ENCODE peak calls at places on chromosome 18, in seven cellular contexts. E is AG04450, Z is fibroblast of lung, O is heart left ventricle, T is endodermal cell, M is mammary epithelial cell, A is colonic mucosa. F is an unnamed sample. For H3K9me3, the result is how much of the 10 kb centered on the place peaks cover.

GRCh38 chr18:76771132-76771824 is 51.1 kb upstream of the ZNF236 start:
- DNase-seq in E (no peak), Z (no peak), O (no peak), T (no peak), M (no peak), A (no peak), F (no peak)

GRCh38 chr18:57998461-57998860 is 45.6 kb upstream of the NEDD4L start:
- DNase-seq in E (no peak), Z (no peak), O (no peak), T (no peak), M (peak), A (no peak), F (no peak)

GRCh38 chr18:78898066-78898465 is 81.6 kb upstream of the SALL3 start:
- DNase-seq in E (no peak), Z (no peak), O (no peak), T (no peak), M (no peak), A (no peak), F (no peak)

GRCh38 chr18:47975701-47976100 is 45.2 kb upstream of the SMAD2 start:
- DNase-seq in E (no peak), Z (no peak), O (no peak), T (no peak), M (no peak), A (no peak), F (no peak)

GRCh38 chr18:8460748-8461147 is 148.5 kb upstream of the RAB12 start:
- DNase-seq in E (no peak), Z (no peak), O (no peak), T (no peak), M (peak), A (no peak), F (no peak)

GRCh38 chr18:48778344-48779011 is 172.3 kb downstream of the SMAD7 start:
- DNase-seq in E (no peak), Z (no peak), O (no peak), T (no peak), M (no peak), A (no peak), F (no peak)

GRCh38 chr18:61400714-61401113 is 67.5 kb downstream of the CDH20 start:
- DNase-seq in E (peak), Z (peak), O (no peak), T (no peak), M (peak), A (no peak), F (no peak)

GRCh38 chr18:76168206-76168605 is 326.8 kb downstream of the ZNF516 start:
- DNase-seq in E (no peak), Z (no peak), O (no peak), T (no peak), M (no peak), A (no peak), F (no peak)

GRCh38 chr18:29840101-29840500 is 1202.4 kb downstream of the DSC3 start:
- DNase-seq in E (no peak), Z (peak), O (no peak), T (no peak), M (peak), A (no peak), F (no peak)

GRCh38 chr18:77054606-77055428 is 77.8 kb downstream of the MBP start:
- DNase-seq in E (peak), Z (peak), O (peak), T (peak), M (no peak), A (peak), F (peak)

GRCh38 chr18:77822552-77823138 is 573.0 kb downstream of the GALR1 start:
- DNase-seq in E (no peak), Z (no peak), O (no peak), T (no peak), M (no peak), A (no peak), F (no peak)

GRCh38 chr18:45722899-45723298 is 1.1 kb upstream of the SLC14A1 start:
- DNase-seq in E (peak), Z (peak), O (peak), T (peak), M (peak), A (peak), F (peak)

GRCh38 chr18:33116376-33116775 is 324.1 kb downstream of the CCDC178 start:
- DNase-seq in E (no peak), Z (peak), O (no peak), T (peak), M (no peak), A (peak), F (no peak)

GRCh38 chr18:73670536-73670935 is 477.1 kb downstream of the FBXO15 start:
- DNase-seq in E (no peak), Z (peak), O (no peak), T (no peak), M (peak), A (no peak), F (no peak)

GRCh38 chr18:73670046-73670445 is 477.6 kb downstream of the FBXO15 start:
- DNase-seq in E (no peak), Z (no peak), O (no peak), T (no peak), M (peak), A (no peak), F (no peak)

GRCh38 chr18:73666772-73667171 is 480.9 kb downstream of the FBXO15 start:
- DNase-seq in E (no peak), Z (no peak), O (no peak), T (no peak), M (no peak), A (no peak), F (no peak)

GRCh38 chr18:73669299-73669698 is 478.3 kb downstream of the FBXO15 start:
- DNase-seq in E (peak), Z (peak), O (no peak), T (no peak), M (no peak), A (no peak), F (no peak)

GRCh38 chr18:73668051-73668450 is 479.6 kb downstream of the FBXO15 start:
- DNase-seq in E (no peak), Z (no peak), O (no peak), T (no peak), M (no peak), A (no peak), F (no peak)
- H3K9me3 ChIP-seq in E (under half), Z (under half), O (under half), T (under half), M (under half), A (under half), F (under half)

GRCh38 chr18:12639990-12640880 is 17.7 kb downstream of the SPIRE1 start:
- DNase-seq in E (peak), Z (peak), O (peak), T (no peak), M (peak), A (no peak), F (no peak)
- TF ChIP-seq CTCF in E (peak), Z (no peak), O (peak), T (no peak), M (peak), A (no peak), F (no peak)

DNA sequence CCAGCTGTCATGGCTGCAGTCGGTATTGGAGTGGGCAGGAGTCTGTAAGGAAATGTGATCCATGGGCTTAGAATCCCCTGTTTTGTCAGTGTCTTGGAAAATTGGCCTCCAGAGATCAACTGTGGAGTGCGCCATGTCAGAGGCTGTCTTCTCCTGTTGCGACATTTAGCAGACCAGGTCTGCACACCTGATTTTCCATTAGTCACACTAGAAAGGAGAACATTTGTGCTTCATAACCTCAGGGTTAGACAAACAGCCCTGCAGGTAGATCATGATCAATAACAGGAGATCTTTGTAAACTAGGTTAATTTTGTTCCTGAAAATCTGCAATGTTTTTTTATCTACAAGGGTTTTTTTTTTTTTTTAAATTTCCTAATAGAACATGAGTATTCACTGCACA is 28.0 kb downstream of the LDLRAD4 start:
- DNase-seq in E (no peak), Z (no peak), O (no peak), T (no peak), M (no peak), A (no peak), F (no peak)
- H3K27ac ChIP-seq in E (no peak), Z (no peak), O (no peak), T (no peak), M (no peak), A (no peak), F (no peak)

GRCh38 chr18:80023173-80023572 is 11.1 kb upstream of the RBFA start:
- DNase-seq in E (no peak), Z (no peak), O (no peak), T (peak), M (no peak), A (no peak), F (no peak)
- H3K9me3 ChIP-seq in E (half or more), Z (under half), O (half or more), T (half or more), M (under half), A (under half), F (half or more)

DNA sequence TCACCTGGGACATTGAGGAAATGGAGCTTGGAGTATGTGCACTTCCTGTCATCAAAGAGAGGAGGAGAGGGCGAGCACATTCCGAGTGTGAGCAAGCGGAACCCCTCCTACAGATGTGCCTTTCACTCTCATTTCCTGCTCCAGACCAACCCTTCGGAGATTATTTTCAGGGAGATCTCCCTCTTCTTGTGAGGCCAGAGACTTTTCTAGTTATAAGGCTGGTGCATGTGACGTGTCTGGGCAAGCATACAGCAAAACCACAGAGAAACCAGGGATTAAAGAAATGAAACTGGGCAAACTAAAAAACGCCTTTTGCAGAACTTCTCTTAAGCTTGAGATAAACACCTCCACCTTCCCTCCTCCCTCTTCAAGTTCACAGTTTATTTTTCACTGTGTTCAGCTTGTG is 409.2 kb upstream of the TCF4 start:
- DNase-seq in E (no peak), Z (peak), O (no peak), T (no peak), M (peak), A (no peak), F (no peak)
- TF ChIP-seq CTCF in E (no peak), Z (peak), O (no peak), T (peak), M (no peak), A (no peak), F (no peak)

DNA sequence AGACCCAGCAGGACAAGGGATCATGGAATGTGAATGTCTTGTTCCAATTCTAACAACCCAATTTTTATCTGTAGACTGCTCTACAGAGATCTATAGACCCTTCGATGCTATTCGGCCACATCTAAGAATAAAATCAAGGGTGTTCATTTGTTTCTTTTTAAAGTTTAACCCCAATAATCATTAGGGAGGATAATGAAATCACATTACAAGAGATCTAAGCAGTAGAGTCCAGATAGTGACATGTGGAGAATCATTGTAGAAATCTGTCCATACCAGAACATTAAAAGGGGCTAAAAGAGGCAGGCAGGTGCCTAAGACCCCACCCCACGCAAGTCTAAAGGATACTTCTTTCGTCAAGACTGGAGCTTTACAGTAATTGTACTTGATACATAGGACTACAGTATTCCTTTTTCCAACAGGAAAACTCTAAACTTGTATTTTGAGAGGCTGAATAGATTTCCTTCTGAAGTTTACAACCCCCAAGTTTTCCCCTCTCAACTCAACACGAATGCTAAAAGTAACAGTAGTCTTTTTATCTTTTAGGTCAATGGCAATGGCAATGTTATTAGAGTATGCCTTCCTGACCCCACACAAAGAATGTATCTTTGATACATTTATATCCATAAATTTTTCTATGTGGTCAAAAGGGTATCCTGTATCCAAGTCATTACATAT is 183.7 kb downstream of the TCF4 start:
- DNase-seq in E (no peak), Z (no peak), O (no peak), T (no peak), M (no peak), A (no peak), F (no peak)
- H3K27ac ChIP-seq in E (no peak), Z (peak), O (peak), T (no peak), M (no peak), A (no peak), F (no peak)

DNA sequence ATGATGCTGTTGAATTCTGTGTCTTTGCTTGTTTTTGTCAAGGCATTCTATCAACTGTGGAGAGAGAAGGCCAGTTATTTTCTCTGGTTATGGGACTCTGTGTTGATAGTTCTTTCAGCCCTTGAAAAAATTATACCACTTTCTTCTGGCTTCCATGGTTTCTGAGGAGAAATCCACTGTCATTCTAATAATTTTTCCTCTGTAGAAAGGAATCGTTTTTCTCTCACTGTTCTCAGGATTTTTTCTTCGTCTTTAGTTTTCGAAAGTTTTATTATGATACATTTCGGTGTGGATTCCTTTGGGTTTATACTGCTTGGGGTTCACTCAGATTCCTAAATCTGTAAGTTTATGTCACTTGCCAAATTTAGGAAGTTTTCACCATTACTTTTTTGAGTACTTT is 6.6 kb downstream of the GALNT1 start:
- DNase-seq in E (no peak), Z (no peak), O (no peak), T (no peak), M (no peak), A (no peak), F (no peak)
- H3K9me3 ChIP-seq in E (under half), Z (under half), O (under half), T (half or more), M (under half), A (under half), F (under half)